ENCODE peak calls at places on chromosomes 5 and 9, in seven cellular contexts. L is AG04450, I is fibroblast of mammary gland, X is progenitor cell of endocrine pancreas, W is choroid plexus epithelial cell, M is GM12865, G is breast epithelium. E is an unnamed sample.
A peak's percentile ranks its signal among the peaks of the same experiment; 100 is the strongest.

GRCh38 chr5:159332800-159333563 is 2.7 kb upstream of the IL12B start:
- DNase-seq in I (no peak), W (no peak), X (no peak), G (no peak), M (peak; percentile 20), L (no peak), E (peak; percentile 34)

GRCh38 chr5:33692983-33693382 is 198.8 kb downstream of the ADAMTS12 start:
- DNase-seq in X (no peak), I (peak; percentile 33), G (no peak), M (no peak), L (no peak), W (peak; percentile 35), E (no peak)

GRCh38 chr5:177358333-177358939 is 712 bp downstream of the RGS14 start:
- DNase-seq in M (no peak), X (no peak), G (no peak), I (no peak), L (no peak), W (no peak), E (no peak)

GRCh38 chr5:82290908-82291307 is 12.8 kb upstream of the RPS23 start:
- DNase-seq in M (no peak), X (no peak), W (no peak), L (no peak), I (no peak), G (no peak), E (no peak)

GRCh38 chr9:34611251-34611810 is 566 bp downstream of the RPP25L start:
- DNase-seq in W (no peak), G (no peak), I (no peak), M (no peak), L (no peak), X (no peak), E (no peak)

GRCh38 chr5:132423443-132423898 is 54.0 kb downstream of the SLC22A5 start:
- DNase-seq in X (no peak), I (no peak), G (no peak), M (no peak), L (no peak), W (no peak), E (no peak)

GRCh38 chr9:75149841-75150241 is 61.5 kb downstream of the OSTF1 start:
- DNase-seq in G (no peak), W (peak; percentile 28), L (no peak), X (no peak), M (no peak), I (no peak), E (no peak)

GRCh38 chr5:88063813-88064212 is 204.8 kb downstream of the TMEM161B start:
- DNase-seq in M (no peak), W (no peak), I (no peak), G (no peak), X (no peak), L (no peak), E (no peak)

GRCh38 chr9:32378496-32378895 is 5.9 kb upstream of the ACO1 start:
- DNase-seq in I (peak; percentile 82), L (peak; percentile 49), M (peak; percentile 79), G (no peak), X (no peak), W (peak; percentile 91), E (peak; percentile 60)

GRCh38 chr9:79630521-79631403 is 59.0 kb downstream of the TLE4 start:
- DNase-seq in X (no peak), M (peak; percentile 46), I (no peak), L (no peak), W (no peak), G (no peak), E (peak; percentile 10)

GRCh38 chr5:171857537-171857936 is 71.9 kb downstream of the SMIM23 start:
- DNase-seq in L (no peak), I (no peak), X (no peak), M (no peak), W (no peak), G (no peak), E (no peak)

DNA sequence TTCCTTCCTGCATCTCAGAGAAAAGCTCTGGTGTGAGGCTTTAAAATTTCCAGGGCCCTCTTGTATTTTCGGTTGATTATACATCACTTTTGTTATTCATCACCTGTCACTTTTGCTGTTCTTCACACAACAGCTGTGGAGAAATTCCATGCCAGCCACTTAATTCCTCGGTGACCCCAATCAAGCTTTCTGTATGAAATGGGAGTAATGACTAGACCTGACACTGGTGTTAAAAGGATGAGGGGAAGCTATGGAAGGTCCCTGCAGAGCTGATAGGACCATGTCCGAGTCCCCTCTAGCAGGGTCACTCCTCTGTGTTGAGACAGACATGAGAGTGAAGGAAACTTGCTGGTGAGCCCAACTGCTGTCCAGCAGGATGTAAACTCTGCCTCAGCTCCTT is 59.7 kb downstream of the GPR21 start:
- DNase-seq in G (no peak), I (no peak), M (no peak), L (no peak), W (no peak), X (no peak), E (no peak)
- TF ChIP-seq CTCF in G (no peak), I (no peak), M (no peak), L (no peak), W (no peak), X (no peak), E (no peak)

GRCh38 chr9:126836216-126836615 is 24.2 kb upstream of the ZBTB34 start:
- DNase-seq in W (peak; percentile 17), X (no peak), M (peak; percentile 17), I (peak; percentile 15), G (no peak), L (no peak), E (no peak)

GRCh38 chr9:126842220-126842842 is 18.1 kb upstream of the ZBTB34 start:
- DNase-seq in I (no peak), L (no peak), X (no peak), W (no peak), M (no peak), G (no peak), E (no peak)

GRCh38 chr9:126838055-126838811 is 22.2 kb upstream of the ZBTB34 start:
- DNase-seq in I (no peak), W (no peak), G (no peak), L (no peak), M (peak; percentile 44), X (no peak), E (peak; percentile 36)

GRCh38 chr9:126839301-126839700 is 21.1 kb upstream of the ZBTB34 start:
- DNase-seq in M (no peak), I (no peak), G (no peak), L (no peak), W (no peak), X (no peak), E (no peak)

GRCh38 chr9:126838895-126839294 is 21.5 kb upstream of the ZBTB34 start:
- DNase-seq in M (peak; percentile 88), G (no peak), W (no peak), X (no peak), L (no peak), I (no peak), E (peak; percentile 75)
- TF ChIP-seq CTCF in M (no peak), G (no peak), W (no peak), X (no peak), L (no peak), I (no peak), E (no peak)

DNA sequence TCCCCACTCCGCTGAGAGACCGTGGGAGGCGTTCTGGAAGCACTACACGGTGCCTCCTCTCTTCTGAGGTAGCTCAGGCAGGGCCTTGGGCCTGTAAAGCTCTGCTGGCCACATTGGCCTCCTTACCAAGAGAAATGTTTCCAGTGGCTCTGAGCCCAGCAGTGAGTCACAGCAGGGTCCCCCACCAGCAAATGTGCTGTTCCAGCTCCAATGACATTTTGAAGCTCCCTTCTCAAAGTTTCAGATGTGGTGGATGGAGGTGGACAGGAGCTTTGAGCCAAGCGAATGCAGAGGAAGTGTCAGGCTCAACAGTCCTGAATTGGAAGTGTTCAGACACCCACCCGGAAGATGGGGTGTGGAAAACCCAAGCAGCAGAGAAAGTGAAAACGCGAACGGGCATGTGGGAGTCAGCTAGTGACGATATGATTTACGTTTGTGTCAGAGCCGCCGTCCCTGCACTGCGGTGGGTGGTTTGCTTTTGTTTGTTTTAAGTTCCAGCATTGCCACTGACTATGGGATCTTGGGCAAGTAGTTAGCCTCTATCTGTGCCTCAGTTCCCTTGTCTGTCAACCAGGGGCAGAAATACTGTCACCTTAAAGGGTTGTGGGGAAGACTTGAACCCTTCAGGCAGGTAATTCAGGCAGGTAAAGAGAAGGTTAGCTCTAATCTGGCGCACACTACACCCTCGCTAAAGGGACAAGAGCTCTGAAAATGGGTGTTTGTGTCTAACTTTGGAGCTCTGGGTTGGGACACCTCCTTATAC is 38.2 kb downstream of the C5orf15 start:
- DNase-seq in W (peak; percentile 52), M (peak; percentile 78), X (no peak), L (no peak), I (peak; percentile 72), G (no peak), E (peak; percentile 63)
- TF ChIP-seq CTCF in W (no peak), M (no peak), X (no peak), L (no peak), I (no peak), G (no peak), E (no peak)

GRCh38 chr5:38936269-38936668 is 90.5 kb downstream of the OSMR start:
- DNase-seq in W (no peak), X (no peak), M (no peak), L (no peak), G (no peak), I (no peak), E (no peak)

GRCh38 chr5:38940230-38940858 is 94.5 kb downstream of the OSMR start:
- DNase-seq in M (no peak), L (no peak), X (no peak), W (no peak), I (no peak), G (no peak), E (no peak)

GRCh38 chr5:38944282-38944681 is 98.5 kb downstream of the OSMR start:
- DNase-seq in X (no peak), I (no peak), M (no peak), W (no peak), G (no peak), L (no peak), E (no peak)

GRCh38 chr5:38938424-38938823 is 92.6 kb downstream of the OSMR start:
- DNase-seq in G (no peak), W (peak; percentile 51), M (no peak), X (no peak), I (no peak), L (peak; percentile 4), E (no peak)

DNA sequence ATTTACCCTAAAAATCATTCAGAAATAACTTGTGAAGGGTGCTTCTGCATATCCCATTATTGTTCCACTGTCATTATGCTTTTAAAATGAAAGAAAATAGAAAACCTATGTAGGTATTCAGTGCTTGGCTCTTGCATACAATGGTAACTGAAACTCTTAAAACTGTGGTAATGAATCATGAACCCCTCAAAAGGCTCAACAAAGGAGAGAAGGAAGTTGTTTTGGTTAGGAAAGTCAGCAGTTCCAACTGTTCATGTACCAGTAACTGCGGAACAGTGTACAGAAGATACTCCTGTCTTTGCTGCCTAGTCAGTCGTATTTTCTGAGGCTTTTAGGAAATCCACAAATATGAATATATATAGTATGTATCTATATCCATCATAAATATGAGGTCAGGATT is 96.1 kb downstream of the OSMR start:
- DNase-seq in M (no peak), X (no peak), G (no peak), L (no peak), W (no peak), I (no peak), E (no peak)
- TF ChIP-seq CTCF in M (no peak), X (no peak), G (no peak), L (no peak), W (no peak), I (no peak), E (no peak)

DNA sequence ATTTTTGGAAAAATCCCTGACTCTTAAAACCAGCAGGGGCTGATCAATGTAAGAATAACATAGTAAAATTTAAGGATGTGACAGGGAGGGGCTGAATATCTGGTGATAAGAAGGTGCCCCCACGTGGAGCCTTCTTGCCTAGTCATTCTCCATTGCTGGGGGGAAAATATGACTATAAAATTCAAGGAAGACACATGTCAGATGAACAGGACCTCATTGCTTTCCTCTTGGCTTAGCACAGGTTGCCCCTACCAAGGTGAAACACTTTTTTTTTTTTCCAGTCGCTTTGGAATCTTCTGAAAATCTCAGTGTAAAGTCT is 310.9 kb downstream of the EFNA5 start:
- DNase-seq in W (no peak), X (no peak), M (no peak), L (no peak), G (no peak), I (no peak), E (no peak)
- TF ChIP-seq CTCF in W (peak; percentile 26), X (no peak), M (no peak), L (no peak), G (no peak), I (no peak), E (no peak)